ENCODE peak calls at places on chromosomes 3 and 15, in four cellular contexts. One of them, this sample, is unnamed.

GRCh38 chr3:136184703-136185102 is 11.4 kb downstream of the MSL2 start:
- DNase-seq in NCI-H1092 treated with DMSO at 0.1 percent for 48 hours: no peak
- DNase-seq in cerebellar cortex: no peak
- DNase-seq in ovary: no peak
- DNase-seq in this sample: no peak

GRCh38 chr3:152835311-152836102 is 576 bp downstream of the P2RY1 start:
- DNase-seq in cerebellar cortex: no peak
- DNase-seq in ovary: peak; percentile 73
- DNase-seq in NCI-H1092 treated with DMSO at 0.1 percent for 48 hours: no peak
- DNase-seq in this sample: peak; percentile 66

GRCh38 chr3:75983609-75984290 is 198.4 kb upstream of the ZNF717 start:
- DNase-seq in NCI-H1092 treated with DMSO at 0.1 percent for 48 hours: no peak
- DNase-seq in cerebellar cortex: no peak
- DNase-seq in ovary: no peak
- DNase-seq in this sample: peak; percentile 69

GRCh38 chr3:39113291-39113690 is 5.8 kb downstream of the TTC21A start:
- DNase-seq in cerebellar cortex: no peak
- DNase-seq in ovary: no peak
- DNase-seq in NCI-H1092 treated with DMSO at 0.1 percent for 48 hours: no peak
- DNase-seq in this sample: no peak

GRCh38 chr15:100338971-100339444 is 2.8 kb downstream of the ADAMTS17 start:
- DNase-seq in ovary: peak; percentile 72
- DNase-seq in cerebellar cortex: peak; percentile 56
- DNase-seq in NCI-H1092 treated with DMSO at 0.1 percent for 48 hours: peak; percentile 55
- DNase-seq in this sample: peak; percentile 77

GRCh38 chr3:156535162-156535627 is 19.7 kb downstream of the SSR3 start:
- DNase-seq in NCI-H1092 treated with DMSO at 0.1 percent for 48 hours: no peak
- DNase-seq in ovary: peak; percentile 60
- DNase-seq in cerebellar cortex: peak; percentile 47
- DNase-seq in this sample: peak; percentile 100

GRCh38 chr3:12752111-12752510 is 6.9 kb downstream of the TMEM40 start:
- DNase-seq in NCI-H1092 treated with DMSO at 0.1 percent for 48 hours: no peak
- DNase-seq in ovary: no peak
- DNase-seq in cerebellar cortex: no peak
- DNase-seq in this sample: no peak

GRCh38 chr3:159238646-159239045 is 436.8 kb downstream of the MFSD1 start:
- DNase-seq in ovary: no peak
- DNase-seq in NCI-H1092 treated with DMSO at 0.1 percent for 48 hours: no peak
- DNase-seq in cerebellar cortex: no peak
- DNase-seq in this sample: no peak

GRCh38 chr15:56919708-56920637 is 1.5 kb downstream of the TCF12 start:
- DNase-seq in ovary: peak; percentile 63
- DNase-seq in cerebellar cortex: peak; percentile 43
- DNase-seq in NCI-H1092 treated with DMSO at 0.1 percent for 48 hours: peak; percentile 20
- DNase-seq in this sample: peak; percentile 47

GRCh38 chr15:76310470-76311070 is 699 bp downstream of the ETFA start:
- DNase-seq in NCI-H1092 treated with DMSO at 0.1 percent for 48 hours: no peak
- DNase-seq in ovary: no peak
- DNase-seq in cerebellar cortex: peak; percentile 28
- DNase-seq in this sample: peak; percentile 18

GRCh38 chr3:9067352-9067975 is 104.2 kb upstream of the RAD18 start:
- DNase-seq in cerebellar cortex: peak; percentile 89
- DNase-seq in ovary: peak; percentile 54
- DNase-seq in NCI-H1092 treated with DMSO at 0.1 percent for 48 hours: peak; percentile 22
- DNase-seq in this sample: peak; percentile 86

GRCh38 chr3:56612146-56612545 is 55.2 kb downstream of the CCDC66 start:
- DNase-seq in ovary: no peak
- DNase-seq in NCI-H1092 treated with DMSO at 0.1 percent for 48 hours: no peak
- DNase-seq in cerebellar cortex: no peak
- DNase-seq in this sample: no peak

GRCh38 chr3:54008099-54008498 is 114.3 kb upstream of the CACNA2D3 start:
- DNase-seq in cerebellar cortex: no peak
- DNase-seq in ovary: no peak
- DNase-seq in NCI-H1092 treated with DMSO at 0.1 percent for 48 hours: no peak
- DNase-seq in this sample: no peak

GRCh38 chr3:184262927-184263179 is 1.5 kb upstream of the CAMK2N2 start:
- DNase-seq in NCI-H1092 treated with DMSO at 0.1 percent for 48 hours: no peak
- DNase-seq in cerebellar cortex: no peak
- DNase-seq in ovary: no peak
- DNase-seq in this sample: no peak

GRCh38 chr3:179732661-179733348 is 80.0 kb downstream of the USP13 start:
- DNase-seq in NCI-H1092 treated with DMSO at 0.1 percent for 48 hours: no peak
- DNase-seq in cerebellar cortex: no peak
- DNase-seq in ovary: no peak
- DNase-seq in this sample: no peak

GRCh38 chr15:80856400-80856799 is 77.2 kb downstream of the CEMIP start:
- DNase-seq in cerebellar cortex: no peak
- DNase-seq in ovary: no peak
- DNase-seq in NCI-H1092 treated with DMSO at 0.1 percent for 48 hours: no peak
- DNase-seq in this sample: no peak

GRCh38 chr3:193593666-193594025 is 638 bp downstream of the OPA1 start:
- DNase-seq in ovary: no peak
- DNase-seq in cerebellar cortex: no peak
- DNase-seq in NCI-H1092 treated with DMSO at 0.1 percent for 48 hours: peak; percentile 31
- DNase-seq in this sample: peak; percentile 31

GRCh38 chr15:85690546-85691226 is 104.0 kb downstream of the KLHL25 start:
- DNase-seq in NCI-H1092 treated with DMSO at 0.1 percent for 48 hours: no peak
- DNase-seq in ovary: no peak
- DNase-seq in cerebellar cortex: no peak
- DNase-seq in this sample: peak; percentile 44

GRCh38 chr3:15332405-15333098 is at the start of gene SH3BP5:
- DNase-seq in ovary: peak; percentile 86
- DNase-seq in cerebellar cortex: peak; percentile 75
- DNase-seq in NCI-H1092 treated with DMSO at 0.1 percent for 48 hours: peak; percentile 53
- DNase-seq in this sample: peak; percentile 66

GRCh38 chr3:50189274-50189673 is 2.1 kb upstream of the GNAT1 start:
- DNase-seq in NCI-H1092 treated with DMSO at 0.1 percent for 48 hours: peak; percentile 32
- DNase-seq in cerebellar cortex: peak; percentile 81
- DNase-seq in ovary: peak; percentile 73
- DNase-seq in this sample: peak; percentile 89

GRCh38 chr3:7015683-7016440 is 154.9 kb downstream of the GRM7 start:
- DNase-seq in ovary: no peak
- DNase-seq in NCI-H1092 treated with DMSO at 0.1 percent for 48 hours: no peak
- DNase-seq in cerebellar cortex: no peak
- DNase-seq in this sample: no peak

GRCh38 chr15:32723171-32723948 is 5.6 kb downstream of the GREM1 start:
- DNase-seq in NCI-H1092 treated with DMSO at 0.1 percent for 48 hours: no peak
- DNase-seq in ovary: no peak
- DNase-seq in cerebellar cortex: no peak
- DNase-seq in this sample: no peak

GRCh38 chr15:93866441-93866840 is 364.9 kb upstream of the MCTP2 start:
- DNase-seq in cerebellar cortex: no peak
- DNase-seq in ovary: no peak
- DNase-seq in NCI-H1092 treated with DMSO at 0.1 percent for 48 hours: no peak
- DNase-seq in this sample: no peak

GRCh38 chr3:125148836-125149235 is 63.7 kb downstream of the SLC12A8 start:
- DNase-seq in cerebellar cortex: no peak
- DNase-seq in ovary: no peak
- DNase-seq in NCI-H1092 treated with DMSO at 0.1 percent for 48 hours: no peak
- DNase-seq in this sample: no peak

GRCh38 chr3:98532709-98533571 is 1.2 kb downstream of the GPR15 start:
- DNase-seq in ovary: no peak
- DNase-seq in NCI-H1092 treated with DMSO at 0.1 percent for 48 hours: no peak
- DNase-seq in cerebellar cortex: no peak
- DNase-seq in this sample: no peak

GRCh38 chr15:79130535-79131130 is 40.1 kb upstream of the RASGRF1 start:
- DNase-seq in NCI-H1092 treated with DMSO at 0.1 percent for 48 hours: no peak
- DNase-seq in cerebellar cortex: peak; percentile 84
- DNase-seq in ovary: no peak
- DNase-seq in this sample: no peak

GRCh38 chr3:112672716-112673506 is 32.0 kb upstream of the CCDC80 start:
- DNase-seq in cerebellar cortex: no peak
- DNase-seq in NCI-H1092 treated with DMSO at 0.1 percent for 48 hours: no peak
- DNase-seq in ovary: no peak
- DNase-seq in this sample: no peak

GRCh38 chr3:194766845-194767244 is 81.2 kb downstream of the FAM43A start:
- DNase-seq in ovary: no peak
- DNase-seq in cerebellar cortex: no peak
- DNase-seq in NCI-H1092 treated with DMSO at 0.1 percent for 48 hours: no peak
- DNase-seq in this sample: peak; percentile 74

GRCh38 chr3:16233806-16234205 is 30.9 kb downstream of the DPH3 start:
- DNase-seq in NCI-H1092 treated with DMSO at 0.1 percent for 48 hours: no peak
- DNase-seq in ovary: no peak
- DNase-seq in cerebellar cortex: no peak
- DNase-seq in this sample: no peak

GRCh38 chr3:15645740-15646490 is 44.4 kb downstream of the BTD start:
- DNase-seq in NCI-H1092 treated with DMSO at 0.1 percent for 48 hours: no peak
- DNase-seq in ovary: peak; percentile 38
- DNase-seq in cerebellar cortex: no peak
- DNase-seq in this sample: peak; percentile 72

GRCh38 chr3:187968883-187969580 is 184.9 kb upstream of the LPP start:
- DNase-seq in ovary: no peak
- DNase-seq in NCI-H1092 treated with DMSO at 0.1 percent for 48 hours: no peak
- DNase-seq in cerebellar cortex: no peak
- DNase-seq in this sample: peak; percentile 93

GRCh38 chr3:61927332-61927731 is 366.0 kb downstream of the PTPRG start:
- DNase-seq in cerebellar cortex: peak; percentile 98
- DNase-seq in ovary: peak; percentile 77
- DNase-seq in NCI-H1092 treated with DMSO at 0.1 percent for 48 hours: no peak
- DNase-seq in this sample: peak; percentile 88

GRCh38 chr15:94523873-94524272 is 292.5 kb downstream of the MCTP2 start:
- DNase-seq in NCI-H1092 treated with DMSO at 0.1 percent for 48 hours: no peak
- DNase-seq in cerebellar cortex: no peak
- DNase-seq in ovary: no peak
- DNase-seq in this sample: no peak

GRCh38 chr3:36800533-36801116 is 36.3 kb upstream of the DCLK3 start:
- DNase-seq in cerebellar cortex: no peak
- DNase-seq in NCI-H1092 treated with DMSO at 0.1 percent for 48 hours: no peak
- DNase-seq in ovary: no peak
- DNase-seq in this sample: no peak

GRCh38 chr3:125001557-125002413 is 54.0 kb downstream of the HEG1 start:
- DNase-seq in ovary: no peak
- DNase-seq in NCI-H1092 treated with DMSO at 0.1 percent for 48 hours: no peak
- DNase-seq in cerebellar cortex: no peak
- DNase-seq in this sample: no peak

GRCh38 chr15:29270169-29270955 is 740 bp upstream of the NSMCE3 start:
- DNase-seq in NCI-H1092 treated with DMSO at 0.1 percent for 48 hours: peak; percentile 2
- DNase-seq in ovary: peak; percentile 17
- DNase-seq in cerebellar cortex: peak; percentile 63
- DNase-seq in this sample: peak; percentile 36

GRCh38 chr3:15276028-15276717 is 56.2 kb downstream of the SH3BP5 start:
- DNase-seq in ovary: no peak
- DNase-seq in cerebellar cortex: no peak
- DNase-seq in NCI-H1092 treated with DMSO at 0.1 percent for 48 hours: no peak
- DNase-seq in this sample: no peak

GRCh38 chr3:29156071-29156715 is 124.7 kb upstream of the RBMS3 start:
- DNase-seq in ovary: no peak
- DNase-seq in cerebellar cortex: no peak
- DNase-seq in NCI-H1092 treated with DMSO at 0.1 percent for 48 hours: peak; percentile 52
- DNase-seq in this sample: no peak